ENCODE peak calls at places on chromosomes 6 and 20, in five cellular contexts. W is GM06990, O is tibial artery, T is nephron progenitor cell, H is upper lobe of right lung. Q is an unnamed sample.

GRCh38 chr6:40722553-40723258 is 135.5 kb upstream of the LRFN2 start:
- DNase-seq in O (no peak), T (no peak), W (no peak), H (no peak), Q (no peak)

GRCh38 chr6:2935566-2936291 is 32.6 kb upstream of the SERPINB9 start:
- DNase-seq in W (no peak), T (no peak), O (no peak), H (no peak), Q (peak)

GRCh38 chr20:33009214-33010132 is 2.0 kb downstream of the BPIFB2 start:
- DNase-seq in T (peak), O (no peak), W (no peak), H (no peak), Q (no peak)

GRCh38 chr6:22231616-22232015 is 65.2 kb downstream of the PRL start:
- DNase-seq in W (no peak), O (no peak), H (no peak), T (no peak), Q (no peak)

GRCh38 chr6:43183441-43183840 is 1.4 kb downstream of the CUL9 start:
- DNase-seq in O (no peak), T (no peak), W (no peak), H (no peak), Q (no peak)

GRCh38 chr6:28693033-28693750 is 167.5 kb downstream of the GPX5 start:
- DNase-seq in T (no peak), W (no peak), H (no peak), O (no peak), Q (no peak)

GRCh38 chr6:53691252-53691651 is 25.7 kb upstream of the KLHL31 start:
- DNase-seq in T (no peak), W (no peak), H (no peak), O (no peak), Q (no peak)

GRCh38 chr6:37275350-37275749 is 17.4 kb upstream of the TMEM217 start:
- DNase-seq in H (no peak), W (no peak), T (no peak), O (no peak), Q (no peak)

GRCh38 chr6:153131037-153131981 is at the start of gene RGS17:
- DNase-seq in T (peak), H (peak), O (peak), W (peak), Q (peak)

GRCh38 chr6:154548130-154548830 is 37.8 kb upstream of the CNKSR3 start:
- DNase-seq in W (no peak), H (no peak), O (no peak), T (peak), Q (no peak)

GRCh38 chr6:140344149-140344913 is 969.9 kb upstream of the CITED2 start:
- DNase-seq in T (no peak), H (no peak), O (no peak), W (no peak), Q (no peak)

GRCh38 chr6:134177753-134178229 is 125.4 kb upstream of the SLC2A12 start:
- DNase-seq in T (no peak), W (no peak), O (no peak), H (no peak), Q (no peak)

GRCh38 chr6:90154666-90155065 is 142.0 kb downstream of the BACH2 start:
- DNase-seq in H (no peak), W (no peak), O (no peak), T (no peak), Q (no peak)

GRCh38 chr20:44642203-44643153 is 9.0 kb downstream of the ADA start:
- DNase-seq in T (no peak), W (peak), H (peak), O (peak), Q (no peak)

GRCh38 chr6:144377586-144377985 is 92.5 kb downstream of the UTRN start:
- DNase-seq in O (no peak), T (peak), W (no peak), H (no peak), Q (no peak)

GRCh38 chr6:138571585-138572199 is 72.4 kb upstream of the NHSL1 start:
- DNase-seq in T (no peak), O (no peak), H (no peak), W (no peak), Q (no peak)

GRCh38 chr6:21616005-21616404 is 22.5 kb downstream of the SOX4 start:
- DNase-seq in W (no peak), H (no peak), O (no peak), T (no peak), Q (no peak)

GRCh38 chr6:82006027-82006738 is 241.4 kb downstream of the IBTK start:
- DNase-seq in O (no peak), H (no peak), W (peak), T (no peak), Q (no peak)

GRCh38 chr6:13222048-13222447 is 106.3 kb downstream of the TBC1D7 start:
- DNase-seq in O (no peak), H (no peak), T (no peak), W (no peak), Q (no peak)

GRCh38 chr6:89432875-89433636 is at the start of gene ANKRD6:
- DNase-seq in O (peak), T (peak), W (peak), H (peak), Q (peak)

GRCh38 chr6:153051801-153052200 is 49.3 kb upstream of the MTRF1L start:
- DNase-seq in H (no peak), O (no peak), W (no peak), T (no peak), Q (no peak)

GRCh38 chr6:87817226-87817625 is 115.2 kb upstream of the AKIRIN2 start:
- DNase-seq in O (no peak), T (no peak), W (no peak), H (no peak), Q (no peak)

GRCh38 chr6:16514249-16514648 is 247.0 kb downstream of the ATXN1 start:
- DNase-seq in H (no peak), W (no peak), O (no peak), T (no peak), Q (no peak)

GRCh38 chr6:169700296-169700695 is 1.5 kb downstream of the WDR27 start:
- DNase-seq in O (no peak), W (no peak), T (no peak), H (no peak), Q (no peak)

GRCh38 chr6:37331047-37331446 is 22.7 kb upstream of the RNF8 start:
- DNase-seq in W (no peak), T (no peak), H (no peak), O (no peak), Q (no peak)

GRCh38 chr20:9241232-9241692 is 172.4 kb downstream of the PLCB4 start:
- DNase-seq in W (no peak), O (no peak), H (no peak), T (no peak), Q (no peak)

GRCh38 chr20:18224968-18225568 is 63.3 kb upstream of the ZNF133 start:
- DNase-seq in W (no peak), T (peak), H (no peak), O (no peak), Q (no peak)

GRCh38 chr6:105402090-105402980 is 547 bp downstream of the PREP start:
- DNase-seq in O (no peak), W (no peak), H (peak), T (peak), Q (no peak)

GRCh38 chr20:47586648-47587306 is 85.1 kb downstream of the NCOA3 start:
- DNase-seq in O (no peak), H (no peak), W (no peak), T (no peak), Q (no peak)

GRCh38 chr6:108562503-108562993 is 1.8 kb downstream of the FOXO3 start:
- DNase-seq in H (peak), T (peak), O (peak), W (peak), Q (no peak)

GRCh38 chr6:133166706-133167105 is 74.5 kb upstream of the EYA4 start:
- DNase-seq in T (no peak), W (no peak), O (no peak), H (no peak), Q (no peak)

GRCh38 chr20:63497946-63498935 is 642 bp downstream of the EEF1A2 start:
- DNase-seq in H (peak), W (no peak), O (no peak), T (no peak), Q (no peak)

GRCh38 chr20:32920066-32920465 is 61.3 kb downstream of the EFCAB8 start:
- DNase-seq in W (no peak), O (no peak), H (no peak), T (no peak), Q (peak)

GRCh38 chr20:24573557-24573956 is 104.1 kb downstream of the SYNDIG1 start:
- DNase-seq in H (no peak), O (no peak), T (no peak), W (no peak), Q (peak)

GRCh38 chr6:34447915-34448314 is 18.0 kb upstream of the PACSIN1 start:
- DNase-seq in H (peak), W (no peak), O (no peak), T (peak), Q (no peak)

GRCh38 chr20:53824779-53825178 is 231.1 kb upstream of the ZNF217 start:
- DNase-seq in O (no peak), T (no peak), W (no peak), H (no peak), Q (no peak)

GRCh38 chr6:159693894-159694545 is 979 bp upstream of the SOD2 start:
- DNase-seq in O (no peak), H (no peak), T (no peak), W (no peak), Q (no peak)

GRCh38 chr6:106885659-106886058 is 88.9 kb downstream of the CD24 start:
- DNase-seq in H (no peak), O (no peak), W (no peak), T (no peak), Q (no peak)

GRCh38 chr6:106882133-106882532 is 92.4 kb downstream of the CD24 start:
- DNase-seq in O (no peak), W (no peak), T (no peak), H (no peak), Q (no peak)

GRCh38 chr6:106882601-106883518 is 91.7 kb downstream of the CD24 start:
- DNase-seq in T (no peak), W (no peak), O (no peak), H (no peak), Q (peak)

GRCh38 chr6:106884576-106884975 is 90.0 kb downstream of the CD24 start:
- DNase-seq in O (no peak), H (no peak), W (no peak), T (no peak), Q (peak)

GRCh38 chr6:106883808-106884262 is 90.7 kb downstream of the CD24 start:
- DNase-seq in O (no peak), T (no peak), H (no peak), W (no peak), Q (no peak)
- TF ChIP-seq CTCF in O (no peak), T (no peak), H (no peak), W (no peak), Q (no peak)

DNA sequence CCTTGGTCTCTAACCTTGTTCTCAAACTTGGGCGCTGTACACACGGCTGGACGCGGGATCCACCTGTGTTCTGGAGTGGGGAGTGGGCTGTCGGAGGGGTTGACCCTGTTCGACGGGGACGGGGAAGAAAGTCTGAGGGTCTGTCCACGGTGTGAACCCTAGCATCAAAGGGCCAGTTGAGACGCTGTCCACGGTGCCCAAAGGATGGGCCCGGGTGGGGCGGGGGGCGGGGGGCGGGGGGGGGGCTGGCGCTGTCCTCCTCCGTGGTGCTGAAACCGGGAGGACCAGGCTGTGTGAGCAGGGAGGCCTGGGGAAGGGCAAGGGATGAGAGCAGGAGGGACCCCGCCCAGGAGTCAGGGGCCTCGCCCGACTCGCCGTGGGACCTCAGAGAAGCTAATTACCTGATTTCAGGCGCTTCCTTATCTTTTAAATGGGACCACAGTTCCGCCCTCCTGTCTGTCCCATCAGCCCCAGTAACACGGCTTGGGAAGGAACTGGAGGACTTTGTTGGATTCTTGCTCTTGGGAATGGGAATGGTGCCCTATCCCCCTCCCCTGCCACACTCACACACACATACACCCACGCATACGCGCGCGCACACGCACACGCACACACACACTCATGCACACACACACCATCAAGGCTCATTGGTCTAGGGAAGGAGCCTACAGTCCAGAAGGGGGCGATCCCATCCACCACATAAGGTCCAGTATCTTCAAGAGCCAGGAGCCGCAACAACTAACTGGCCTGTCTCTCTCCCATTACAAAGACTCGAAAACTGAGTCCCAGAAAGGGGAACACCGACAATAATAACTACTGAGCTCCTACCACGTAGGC is 1.0 kb upstream of the VSTM2L start:
- DNase-seq in T (peak), W (peak), O (no peak), H (no peak), Q (no peak)
- TF ChIP-seq CTCF in T (no peak), W (peak), O (peak), H (peak), Q (peak)

GRCh38 chr6:78670802-78671201 is 196.5 kb upstream of the IRAK1BP1 start:
- DNase-seq in T (no peak), O (no peak), W (no peak), H (no peak), Q (no peak)

GRCh38 chr6:78666764-78667163 is 200.6 kb upstream of the IRAK1BP1 start:
- DNase-seq in O (no peak), W (no peak), T (no peak), H (no peak), Q (no peak)
- TF ChIP-seq CTCF in O (no peak), W (no peak), T (no peak), H (no peak), Q (no peak)

GRCh38 chr20:52179331-52180166 is 12.0 kb downstream of the ZFP64 start:
- DNase-seq in H (no peak), W (peak), O (no peak), T (no peak), Q (no peak)
- TF ChIP-seq CTCF in H (no peak), W (no peak), O (no peak), T (no peak), Q (no peak)

DNA sequence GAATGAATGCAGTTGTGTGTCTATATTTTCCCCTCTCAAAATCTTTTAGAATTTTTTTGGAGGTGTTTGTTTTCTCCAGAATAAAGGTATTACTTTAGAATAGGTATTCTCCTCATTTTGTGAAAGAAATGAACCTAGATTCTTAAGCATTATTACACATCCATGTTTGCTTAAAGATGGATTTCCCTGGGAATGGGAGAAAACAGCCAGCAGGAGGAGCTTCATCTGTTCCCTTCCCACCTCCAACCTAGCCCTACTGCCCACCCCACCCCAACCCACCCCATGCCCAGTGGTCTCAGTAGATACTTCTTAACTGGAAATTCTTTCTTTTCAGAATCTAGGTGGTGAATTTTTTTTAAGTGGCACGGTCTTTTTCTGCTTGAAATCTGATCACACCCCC is 127.8 kb downstream of the CD109 start:
- DNase-seq in W (no peak), O (no peak), T (no peak), H (no peak), Q (no peak)
- TF ChIP-seq CTCF in W (no peak), O (no peak), T (no peak), H (no peak), Q (peak)

GRCh38 chr20:51378171-51378928 is 164.2 kb downstream of the NFATC2 start:
- DNase-seq in O (peak), T (no peak), H (peak), W (no peak), Q (no peak)
- TF ChIP-seq CTCF in O (no peak), T (no peak), H (no peak), W (peak), Q (no peak)

DNA sequence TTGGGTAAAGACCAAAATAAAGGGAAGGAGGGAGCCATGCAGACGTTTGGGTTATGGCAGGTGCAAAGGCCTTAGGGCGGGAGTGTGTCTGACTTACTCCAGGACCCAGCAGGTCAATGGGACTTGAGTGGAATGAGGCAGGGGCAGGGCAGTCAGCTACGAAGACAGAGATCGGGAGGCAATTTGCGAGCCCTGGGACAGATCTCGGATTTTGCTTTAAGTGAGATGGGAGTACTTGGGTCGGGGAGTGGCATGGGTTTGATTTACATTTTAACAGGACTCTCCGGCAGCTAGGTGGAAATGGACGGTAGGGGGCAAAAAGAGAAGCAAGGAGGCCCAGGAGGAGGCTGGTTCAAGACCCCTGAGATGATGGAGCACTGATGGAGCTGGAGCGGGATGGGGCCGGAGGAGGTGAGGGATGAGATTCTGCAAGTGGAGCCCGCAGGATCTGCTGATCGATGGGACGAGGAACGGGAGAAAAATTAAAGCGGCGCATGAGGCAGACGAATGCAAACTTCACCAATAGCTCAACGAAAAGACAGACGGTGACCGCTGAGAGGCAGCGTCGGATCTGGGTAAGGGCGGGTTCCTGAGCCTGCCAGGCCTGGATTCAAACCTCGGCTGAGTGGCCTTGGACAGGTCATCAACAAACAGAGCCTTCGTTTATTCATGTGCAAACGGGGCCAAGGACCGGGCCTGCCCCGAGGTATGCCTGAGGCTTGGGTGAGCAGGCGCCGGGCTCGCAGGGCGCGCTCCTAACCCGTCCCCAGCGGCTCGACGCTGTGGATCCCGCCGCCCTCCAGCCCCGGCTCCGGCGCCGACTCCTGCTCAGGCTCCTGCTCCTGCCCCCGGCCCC is 774 bp upstream of the RBCK1 start:
- DNase-seq in H (peak), W (peak), T (peak), O (peak), Q (peak)
- TF ChIP-seq CTCF in H (peak), W (peak), T (peak), O (no peak), Q (peak)

GRCh38 chr6:71707059-71707458 is 179.3 kb upstream of the RIMS1 start:
- DNase-seq in T (no peak), O (no peak), W (no peak), H (no peak), Q (no peak)
- TF ChIP-seq CTCF in T (no peak), O (no peak), W (no peak), H (no peak), Q (no peak)

Q was measured in osteocyte.